ENCODE peak calls at places on chromosomes 4 and X, in five cellular contexts. J, C, N, L and X are unnamed samples.

GRCh38 chrX:134431894-134432293 is 28.1 kb upstream of the HPRT1 start:
- DNase-seq in C (peak), J (no peak), L (no peak), N (no peak), X (no peak)

GRCh38 chr4:52126946-52127345 is 75.8 kb downstream of the SPATA18 start:
- DNase-seq in N (no peak), L (no peak), C (peak), J (no peak), X (no peak)

GRCh38 chrX:2811271-2811670 is 17.5 kb upstream of the GYG2 start:
- DNase-seq in N (no peak), C (no peak), L (no peak), J (no peak), X (no peak)

GRCh38 chr4:14566518-14566917 is 435.8 kb upstream of the CPEB2 start:
- DNase-seq in L (no peak), C (no peak), N (no peak), J (no peak), X (no peak)

GRCh38 chr4:84673475-84674230 is 90.7 kb downstream of the CDS1 start:
- DNase-seq in L (no peak), C (peak), J (no peak), N (no peak), X (no peak)

GRCh38 chr4:98802673-98803286 is 126.2 kb downstream of the EIF4E start:
- DNase-seq in N (no peak), C (peak), J (no peak), L (no peak), X (no peak)

GRCh38 chr4:127580891-127581290 is 51.9 kb upstream of the INTU start:
- DNase-seq in C (no peak), N (no peak), J (no peak), L (no peak), X (no peak)

GRCh38 chrX:68841251-68842049 is 12.6 kb downstream of the EFNB1 start:
- DNase-seq in L (no peak), J (no peak), N (no peak), C (no peak), X (no peak)

GRCh38 chr4:47368211-47368610 is 95.3 kb downstream of the COMMD8 start:
- DNase-seq in C (no peak), J (no peak), L (peak), N (no peak), X (no peak)
- H2BK120ac ChIP-seq in C (no peak), J (no peak), L (no peak), N (no peak), X (no peak)

GRCh38 chr4:83339573-83339972 is 4.9 kb upstream of the HPSE start:
- DNase-seq in C (no peak), L (no peak), N (no peak), J (no peak), X (no peak)

GRCh38 chr4:83329521-83330105 is 5.0 kb downstream of the HPSE start:
- DNase-seq in L (peak), C (no peak), N (no peak), J (no peak), X (no peak)

GRCh38 chr4:83331959-83332358 is 2.7 kb downstream of the HPSE start:
- DNase-seq in C (no peak), J (no peak), N (no peak), L (no peak), X (no peak)

GRCh38 chr4:83335691-83336090 is 1.0 kb upstream of the HPSE start:
- DNase-seq in L (no peak), N (no peak), C (no peak), J (no peak), X (no peak)

GRCh38 chr4:83334425-83335241 is at the start of gene HPSE:
- DNase-seq in J (peak), N (peak), L (peak), C (peak), X (peak)
- H2BK5ac ChIP-seq in J (no peak), N (no peak), L (no peak), C (no peak), X (no peak)

GRCh38 chr4:188781655-188782054 is 642.4 kb downstream of the TRIML1 start:
- DNase-seq in C (peak), N (no peak), L (no peak), J (no peak), X (peak)
- H2BK12ac ChIP-seq in C (no peak), N (no peak), L (no peak), J (no peak), X (no peak)

GRCh38 chr4:125511715-125512114 is 197.0 kb downstream of the FAT4 start:
- DNase-seq in C (no peak), L (no peak), J (no peak), N (no peak), X (no peak)
- H2BK120ac ChIP-seq in C (peak), L (no peak), J (no peak), N (no peak), X (no peak)

GRCh38 chr4:122882830-122883229 is 39.6 kb downstream of the NUDT6 start:
- DNase-seq in N (no peak), C (no peak), J (no peak), L (no peak), X (no peak)
- H2BK5ac ChIP-seq in N (no peak), C (no peak), J (no peak), L (no peak), X (no peak)

DNA sequence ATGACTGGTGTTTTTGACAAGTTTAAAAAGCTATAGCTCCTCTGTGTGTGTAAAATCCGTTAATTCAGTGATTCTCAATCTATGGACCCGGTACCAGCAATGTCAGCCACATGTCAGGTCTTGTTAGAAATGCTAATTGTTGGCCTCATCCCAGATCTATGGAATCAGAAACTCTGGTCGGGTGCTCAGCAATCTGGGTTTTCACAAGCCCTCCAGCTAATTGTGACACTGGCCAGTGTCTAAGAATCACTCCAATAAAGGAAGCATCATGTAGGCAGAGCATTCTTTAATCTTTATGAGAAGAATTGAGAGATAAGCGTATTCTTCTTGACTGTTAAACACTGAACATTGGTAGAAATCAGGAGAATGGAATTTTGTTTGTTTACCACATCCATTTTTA is 1498.2 kb upstream of the TENM3 start:
- DNase-seq in N (no peak), C (no peak), J (no peak), L (no peak), X (no peak)
- H2BK12ac ChIP-seq in N (no peak), C (no peak), J (no peak), L (no peak), X (no peak)

DNA sequence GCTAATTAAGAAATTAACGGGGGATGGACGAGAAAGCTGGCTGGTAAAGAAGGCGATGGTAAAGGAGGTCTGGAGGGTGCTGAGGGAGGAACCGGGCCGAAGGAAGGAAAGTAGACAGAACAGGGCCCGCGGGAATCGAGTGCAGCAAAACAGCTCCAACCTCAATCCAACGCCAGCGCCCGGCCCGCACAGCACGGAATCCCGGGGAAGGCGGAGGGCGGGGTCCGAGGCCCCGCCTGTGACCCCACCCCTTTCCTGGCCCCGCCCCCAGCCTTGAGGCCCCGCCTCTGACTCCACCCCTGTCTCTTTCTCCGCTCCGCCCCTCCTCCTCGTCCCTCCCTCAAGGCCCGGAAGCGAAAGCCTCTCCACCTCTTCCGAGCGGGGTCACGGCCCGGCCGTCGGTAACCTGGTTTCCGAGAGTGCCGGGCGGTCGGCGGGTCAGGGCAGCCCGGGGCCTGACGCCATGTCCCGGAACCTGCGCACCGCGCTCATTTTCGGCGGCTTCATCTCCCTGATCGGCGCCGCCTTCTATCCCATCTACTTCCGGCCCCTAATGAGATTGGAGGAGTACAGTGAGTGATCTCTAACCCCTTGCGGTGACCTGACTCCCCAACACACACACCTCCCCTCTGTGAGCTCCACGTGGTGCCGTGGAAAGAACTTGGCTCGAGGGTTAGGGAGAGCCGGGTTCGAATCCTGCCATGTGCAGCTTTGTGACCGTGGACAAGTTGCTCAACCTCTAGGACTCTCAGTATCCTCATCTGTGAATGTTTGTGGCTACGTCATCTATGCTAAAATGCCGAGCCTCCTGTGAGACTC is at the start of gene SMIM20:
- DNase-seq in N (peak), C (peak), J (peak), L (peak), X (peak)
- H2BK120ac ChIP-seq in N (no peak), C (peak), J (no peak), L (peak), X (no peak)